ENCODE peak calls at places on chromosomes 12 and 14, in six cellular contexts. X is left lung, I is AG04450, S is right lobe of liver, U is dorsolateral prefrontal cortex, Y is MM.1S. T is an unnamed sample.

GRCh38 chr12:6700646-6701051 is at the start of gene PIANP:
- DNase-seq in Y (no peak), U (peak; percentile 60), X (no peak), I (no peak), S (no peak), T (no peak)

GRCh38 chr14:76924363-76925151 is 98.3 kb downstream of the LRRC74A start:
- DNase-seq in S (no peak), I (no peak), Y (no peak), U (peak; percentile 80), X (no peak), T (no peak)

GRCh38 chr14:56195219-56195618 is 77.0 kb downstream of the PELI2 start:
- DNase-seq in I (no peak), S (no peak), Y (no peak), U (no peak), X (no peak), T (no peak)

GRCh38 chr14:90853116-90853515 is 36.9 kb upstream of the TTC7B start:
- DNase-seq in S (no peak), U (no peak), X (no peak), I (no peak), Y (no peak), T (no peak)

GRCh38 chr12:109186993-109187653 is 70.7 kb downstream of the ACACB start:
- DNase-seq in U (no peak), S (no peak), Y (no peak), I (no peak), X (no peak), T (no peak)

GRCh38 chr14:61213116-61213720 is 67.9 kb downstream of the TMEM30B start:
- DNase-seq in X (no peak), I (no peak), U (no peak), S (no peak), Y (no peak), T (no peak)

GRCh38 chr12:3728686-3729085 is 24.2 kb downstream of the CRACR2A start:
- DNase-seq in Y (no peak), I (no peak), S (no peak), U (no peak), X (no peak), T (no peak)

GRCh38 chr12:32448581-32448980 is 49.2 kb downstream of the FGD4 start:
- DNase-seq in I (no peak), X (no peak), U (no peak), S (no peak), Y (no peak), T (no peak)

GRCh38 chr12:68451261-68452091 is 119.3 kb upstream of the MDM1 start:
- DNase-seq in Y (peak; percentile 66), I (peak; percentile 52), S (no peak), X (peak; percentile 36), U (no peak), T (peak; percentile 63)

GRCh38 chr12:5792350-5792749 is 152.7 kb downstream of the ANO2 start:
- DNase-seq in Y (no peak), U (no peak), X (no peak), S (no peak), I (no peak), T (no peak)

GRCh38 chr12:80216890-80217559 is 117.7 kb downstream of the OTOGL start:
- DNase-seq in U (no peak), X (no peak), S (no peak), I (no peak), Y (peak; percentile 92), T (no peak)

GRCh38 chr12:103401421-103401820 is 94.3 kb downstream of the C12orf42 start:
- DNase-seq in U (no peak), S (no peak), Y (no peak), X (no peak), I (no peak), T (no peak)

GRCh38 chr12:109255377-109255776 is 53.7 kb downstream of the FOXN4 start:
- DNase-seq in I (no peak), X (no peak), S (no peak), U (peak; percentile 54), Y (no peak), T (no peak)

GRCh38 chr14:77314043-77314442 is 6.6 kb downstream of the POMT2 start:
- DNase-seq in U (no peak), X (no peak), I (peak; percentile 76), S (no peak), Y (no peak), T (no peak)

GRCh38 chr14:95535226-95536021 is 574 bp downstream of the GLRX5 start:
- DNase-seq in S (peak; percentile 45), U (no peak), I (no peak), X (no peak), Y (no peak), T (no peak)

GRCh38 chr12:32535260-32535999 is 136.1 kb downstream of the FGD4 start:
- DNase-seq in U (peak; percentile 81), X (peak; percentile 87), S (peak; percentile 86), Y (peak; percentile 79), I (no peak), T (peak; percentile 81)

GRCh38 chr12:55931780-55932545 is 1.0 kb downstream of the DGKA start:
- DNase-seq in I (no peak), X (peak; percentile 67), U (peak; percentile 43), Y (no peak), S (peak; percentile 71), T (peak; percentile 46)

GRCh38 chr12:114448618-114448933 is 42.6 kb upstream of the TBX5 start:
- DNase-seq in S (no peak), Y (no peak), I (no peak), U (no peak), X (no peak), T (no peak)

GRCh38 chr14:59677771-59678211 is 101.2 kb upstream of the CCDC175 start:
- DNase-seq in Y (no peak), X (no peak), S (no peak), I (peak; percentile 15), U (no peak), T (no peak)

GRCh38 chr12:50923361-50924130 is 28.8 kb upstream of the HIGD1C start:
- DNase-seq in Y (no peak), I (no peak), S (no peak), X (no peak), U (no peak), T (no peak)

GRCh38 chr12:67428431-67428830 is 159.3 kb downstream of the CAND1 start:
- DNase-seq in X (no peak), I (no peak), S (no peak), U (no peak), Y (no peak), T (no peak)

GRCh38 chr12:43973993-43974392 is 138.1 kb downstream of the TMEM117 start:
- DNase-seq in X (no peak), S (no peak), I (no peak), U (no peak), Y (peak; percentile 35), T (no peak)

GRCh38 chr14:105007593-105008264 is 13.2 kb downstream of the CDCA4 start:
- DNase-seq in Y (no peak), U (no peak), I (no peak), S (no peak), X (no peak), T (no peak)

GRCh38 chr14:99062772-99063418 is 209.1 kb downstream of the BCL11B start:
- DNase-seq in S (no peak), I (no peak), X (no peak), Y (no peak), U (no peak), T (no peak)

GRCh38 chr14:103370087-103370486 is 15.1 kb upstream of the MARK3 start:
- DNase-seq in Y (no peak), S (no peak), U (no peak), X (no peak), I (no peak), T (peak; percentile 7)

GRCh38 chr12:104702565-104703139 is 245.9 kb downstream of the CHST11 start:
- DNase-seq in Y (no peak), I (no peak), U (no peak), X (no peak), S (no peak), T (peak; percentile 77)

GRCh38 chr12:4148418-4149056 is 125.0 kb upstream of the CCND2 start:
- DNase-seq in U (no peak), I (no peak), X (peak; percentile 78), Y (peak; percentile 97), S (peak; percentile 45), T (peak; percentile 72)

GRCh38 chr14:36510078-36510799 is 9.8 kb downstream of the NKX2-1 start:
- DNase-seq in U (no peak), S (no peak), Y (no peak), I (no peak), X (no peak), T (no peak)

GRCh38 chr14:31561155-31561846 is at the start of gene NUBPL:
- DNase-seq in X (peak; percentile 95), S (peak; percentile 94), U (peak; percentile 97), Y (peak; percentile 87), I (peak; percentile 84), T (peak; percentile 94)

GRCh38 chr12:116736962-116737773 is 701 bp downstream of the SPRING1 start:
- DNase-seq in Y (no peak), U (no peak), S (no peak), X (no peak), I (no peak), T (no peak)

GRCh38 chr12:116737774-116738657 is at the start of the genes RNFT2 and SPRING1:
- DNase-seq in X (peak; percentile 99), I (peak; percentile 98), Y (peak; percentile 94), S (peak; percentile 99), U (peak; percentile 100), T (peak; percentile 99)

GRCh38 chr12:116735084-116735483 is 2.8 kb downstream of the SPRING1 start:
- DNase-seq in U (no peak), I (no peak), Y (no peak), X (no peak), S (no peak), T (no peak)

GRCh38 chr12:116735951-116736599 is 1.8 kb downstream of the SPRING1 start:
- DNase-seq in U (no peak), Y (no peak), S (peak; percentile 41), X (peak; percentile 70), I (no peak), T (no peak)

GRCh38 chr12:116739381-116739887 is 1.3 kb downstream of the RNFT2 start:
- DNase-seq in X (no peak), U (no peak), Y (no peak), S (no peak), I (no peak), T (no peak)
- H3K27ac ChIP-seq in X (no peak overlapping the region), U (no peak overlapping the region), Y (no peak overlapping the region), S (no peak overlapping the region), I (no peak overlapping the region), T (no peak overlapping the region)

GRCh38 chr12:14986449-14986848 is 13.6 kb downstream of the PDE6H start:
- DNase-seq in I (no peak), Y (no peak), X (no peak), U (no peak), S (no peak), T (no peak)
- TF ChIP-seq CTCF in I (no peak), Y (peak; percentile 10), X (no peak), U (no peak), S (no peak), T (peak; percentile 12)

GRCh38 chr14:24798911-24799310 is 164.9 kb upstream of the GZMB start:
- DNase-seq in X (no peak), U (no peak), Y (no peak), I (no peak), S (no peak), T (no peak)
- H3K4me3 ChIP-seq in X (no peak overlapping the region), U (no peak overlapping the region), Y (no peak overlapping the region), I (no peak overlapping the region), S (no peak overlapping the region), T (no peak overlapping the region)

GRCh38 chr12:113062502-113063395 is 6.2 kb downstream of the DTX1 start:
- DNase-seq in U (no peak), S (peak; percentile 65), X (no peak), I (no peak), Y (no peak), T (no peak)
- H3K27ac ChIP-seq in U (no peak overlapping the region), S (peak overlapping the region; percentile 60), X (no peak overlapping the region), I (no peak overlapping the region), Y (no peak overlapping the region), T (no peak overlapping the region)

GRCh38 chr14:20530771-20531571 is 25.6 kb downstream of the RNASE10 start:
- DNase-seq in Y (peak; percentile 60), I (peak; percentile 50), S (peak; percentile 67), U (peak; percentile 57), X (peak; percentile 46), T (peak; percentile 79)
- TF ChIP-seq CTCF in Y (peak; percentile 51), I (peak; percentile 72), S (peak; percentile 55), U (peak; percentile 70), X (peak; percentile 70), T (peak; percentile 61)

T was measured in tibial artery.